ENCODE peak calls at places on chromosomes 5 and 9, in eight cellular contexts. One of them, this sample, is unnamed.

GRCh38 chr5:36733183-36733582 is 126.8 kb downstream of the SLC1A3 start:
- DNase-seq in lower lobe of right lung: no peak
- DNase-seq in psoas muscle: no peak
- DNase-seq in AG04450: no peak
- DNase-seq in WERI-Rb-1: no peak
- DNase-seq in heart left ventricle: no peak
- DNase-seq in epithelial cell of esophagus: peak
- DNase-seq in fibroblast of the aortic adventitia: no peak
- DNase-seq in this sample: no peak

GRCh38 chr5:137152616-137153015 is 346.5 kb downstream of the SPOCK1 start:
- DNase-seq in heart left ventricle: no peak
- DNase-seq in AG04450: no peak
- DNase-seq in WERI-Rb-1: peak
- DNase-seq in psoas muscle: no peak
- DNase-seq in lower lobe of right lung: no peak
- DNase-seq in fibroblast of the aortic adventitia: peak
- DNase-seq in epithelial cell of esophagus: no peak
- DNase-seq in this sample: no peak

GRCh38 chr5:446864-447263 is 3.9 kb downstream of the EXOC3 start:
- DNase-seq in psoas muscle: no peak
- DNase-seq in fibroblast of the aortic adventitia: peak
- DNase-seq in lower lobe of right lung: no peak
- DNase-seq in epithelial cell of esophagus: peak
- DNase-seq in AG04450: peak
- DNase-seq in WERI-Rb-1: peak
- DNase-seq in heart left ventricle: peak
- DNase-seq in this sample: no peak

GRCh38 chr5:107439832-107440231 is 230.9 kb downstream of the EFNA5 start:
- DNase-seq in psoas muscle: no peak
- DNase-seq in lower lobe of right lung: no peak
- DNase-seq in WERI-Rb-1: no peak
- DNase-seq in AG04450: no peak
- DNase-seq in fibroblast of the aortic adventitia: no peak
- DNase-seq in epithelial cell of esophagus: no peak
- DNase-seq in heart left ventricle: no peak
- DNase-seq in this sample: no peak

GRCh38 chr5:132776077-132776931 is 735 bp downstream of the SEPTIN8 start:
- DNase-seq in WERI-Rb-1: peak
- DNase-seq in heart left ventricle: peak
- DNase-seq in fibroblast of the aortic adventitia: peak
- DNase-seq in lower lobe of right lung: no peak
- DNase-seq in psoas muscle: peak
- DNase-seq in AG04450: no peak
- DNase-seq in epithelial cell of esophagus: peak
- DNase-seq in this sample: no peak

GRCh38 chr5:94415798-94416197 is 202.6 kb downstream of the KIAA0825 start:
- DNase-seq in lower lobe of right lung: no peak
- DNase-seq in fibroblast of the aortic adventitia: no peak
- DNase-seq in AG04450: no peak
- DNase-seq in heart left ventricle: no peak
- DNase-seq in psoas muscle: no peak
- DNase-seq in WERI-Rb-1: no peak
- DNase-seq in epithelial cell of esophagus: no peak
- DNase-seq in this sample: no peak

GRCh38 chr9:95083086-95083768 is 234.3 kb downstream of the FANCC start:
- DNase-seq in psoas muscle: no peak
- DNase-seq in heart left ventricle: peak
- DNase-seq in AG04450: no peak
- DNase-seq in fibroblast of the aortic adventitia: no peak
- DNase-seq in lower lobe of right lung: no peak
- DNase-seq in WERI-Rb-1: no peak
- DNase-seq in epithelial cell of esophagus: no peak
- DNase-seq in this sample: no peak

GRCh38 chr5:164203581-164204225 is 698.3 kb downstream of the MAT2B start:
- DNase-seq in heart left ventricle: no peak
- DNase-seq in fibroblast of the aortic adventitia: peak
- DNase-seq in lower lobe of right lung: no peak
- DNase-seq in psoas muscle: no peak
- DNase-seq in epithelial cell of esophagus: peak
- DNase-seq in WERI-Rb-1: no peak
- DNase-seq in AG04450: no peak
- DNase-seq in this sample: no peak

GRCh38 chr5:126975791-126976190 is 54.6 kb downstream of the MARCHF3 start:
- DNase-seq in psoas muscle: no peak
- DNase-seq in epithelial cell of esophagus: no peak
- DNase-seq in WERI-Rb-1: no peak
- DNase-seq in heart left ventricle: no peak
- DNase-seq in lower lobe of right lung: no peak
- DNase-seq in fibroblast of the aortic adventitia: no peak
- DNase-seq in AG04450: no peak
- DNase-seq in this sample: no peak

GRCh38 chr5:178432421-178433272 is 157.5 kb downstream of the COL23A1 start:
- DNase-seq in fibroblast of the aortic adventitia: no peak
- DNase-seq in epithelial cell of esophagus: no peak
- DNase-seq in heart left ventricle: no peak
- DNase-seq in WERI-Rb-1: no peak
- DNase-seq in AG04450: no peak
- DNase-seq in lower lobe of right lung: no peak
- DNase-seq in psoas muscle: no peak
- DNase-seq in this sample: no peak

GRCh38 chr5:61030163-61030482 is 85.1 kb downstream of the NDUFAF2 start:
- DNase-seq in epithelial cell of esophagus: peak
- DNase-seq in WERI-Rb-1: no peak
- DNase-seq in fibroblast of the aortic adventitia: peak
- DNase-seq in heart left ventricle: no peak
- DNase-seq in psoas muscle: no peak
- DNase-seq in lower lobe of right lung: no peak
- DNase-seq in AG04450: no peak
- DNase-seq in this sample: peak

GRCh38 chr5:2993301-2993700 is 241.8 kb upstream of the IRX2 start:
- DNase-seq in psoas muscle: no peak
- DNase-seq in heart left ventricle: no peak
- DNase-seq in fibroblast of the aortic adventitia: no peak
- DNase-seq in epithelial cell of esophagus: no peak
- DNase-seq in AG04450: no peak
- DNase-seq in lower lobe of right lung: no peak
- DNase-seq in WERI-Rb-1: no peak
- DNase-seq in this sample: no peak

GRCh38 chr5:149611327-149611726 is 30.0 kb downstream of the ARHGEF37 start:
- DNase-seq in psoas muscle: peak
- DNase-seq in fibroblast of the aortic adventitia: peak
- DNase-seq in epithelial cell of esophagus: no peak
- DNase-seq in lower lobe of right lung: no peak
- DNase-seq in AG04450: peak
- DNase-seq in heart left ventricle: peak
- DNase-seq in WERI-Rb-1: no peak
- DNase-seq in this sample: peak

GRCh38 chr9:130002320-130002719 is 40.7 kb downstream of the FNBP1 start:
- DNase-seq in heart left ventricle: no peak
- DNase-seq in fibroblast of the aortic adventitia: no peak
- DNase-seq in WERI-Rb-1: no peak
- DNase-seq in psoas muscle: no peak
- DNase-seq in AG04450: no peak
- DNase-seq in lower lobe of right lung: no peak
- DNase-seq in epithelial cell of esophagus: no peak
- DNase-seq in this sample: no peak

GRCh38 chr5:428219-428618 is 14.8 kb upstream of the EXOC3 start:
- DNase-seq in lower lobe of right lung: no peak
- DNase-seq in heart left ventricle: no peak
- DNase-seq in epithelial cell of esophagus: no peak
- DNase-seq in AG04450: no peak
- DNase-seq in WERI-Rb-1: no peak
- DNase-seq in psoas muscle: no peak
- DNase-seq in fibroblast of the aortic adventitia: no peak
- DNase-seq in this sample: no peak

GRCh38 chr5:2919310-2920018 is 168.0 kb upstream of the IRX2 start:
- DNase-seq in epithelial cell of esophagus: no peak
- DNase-seq in AG04450: no peak
- DNase-seq in lower lobe of right lung: no peak
- DNase-seq in heart left ventricle: no peak
- DNase-seq in psoas muscle: no peak
- DNase-seq in WERI-Rb-1: no peak
- DNase-seq in fibroblast of the aortic adventitia: no peak
- DNase-seq in this sample: no peak

GRCh38 chr9:63817622-63818518 is 1467.1 kb downstream of the FOXD4L5 start:
- DNase-seq in AG04450: no peak
- DNase-seq in WERI-Rb-1: peak
- DNase-seq in psoas muscle: peak
- DNase-seq in fibroblast of the aortic adventitia: peak
- DNase-seq in heart left ventricle: peak
- DNase-seq in lower lobe of right lung: peak
- DNase-seq in epithelial cell of esophagus: no peak
- DNase-seq in this sample: no peak
- H3K4me3 ChIP-seq in AG04450: peak
- H3K4me3 ChIP-seq in WERI-Rb-1: no peak
- H3K4me3 ChIP-seq in psoas muscle: no peak
- H3K4me3 ChIP-seq in fibroblast of the aortic adventitia: peak
- H3K4me3 ChIP-seq in heart left ventricle: peak
- H3K4me3 ChIP-seq in lower lobe of right lung: peak
- H3K4me3 ChIP-seq in epithelial cell of esophagus: peak
- H3K4me3 ChIP-seq in this sample: peak

GRCh38 chr9:109859447-109859846 is 79.4 kb downstream of the PALM2AKAP2 start:
- DNase-seq in psoas muscle: no peak
- DNase-seq in lower lobe of right lung: no peak
- DNase-seq in fibroblast of the aortic adventitia: no peak
- DNase-seq in heart left ventricle: no peak
- DNase-seq in AG04450: no peak
- DNase-seq in epithelial cell of esophagus: no peak
- DNase-seq in WERI-Rb-1: no peak
- DNase-seq in this sample: no peak
- TF ChIP-seq CTCF in psoas muscle: peak
- TF ChIP-seq CTCF in lower lobe of right lung: no peak
- TF ChIP-seq CTCF in fibroblast of the aortic adventitia: peak
- TF ChIP-seq CTCF in heart left ventricle: no peak
- TF ChIP-seq CTCF in AG04450: peak
- TF ChIP-seq CTCF in epithelial cell of esophagus: peak
- TF ChIP-seq CTCF in WERI-Rb-1: no peak
- TF ChIP-seq CTCF in this sample: peak

GRCh38 chr5:57725628-57726504 is 243.3 kb upstream of the ACTBL2 start:
- DNase-seq in epithelial cell of esophagus: no peak
- DNase-seq in WERI-Rb-1: no peak
- DNase-seq in psoas muscle: no peak
- DNase-seq in AG04450: no peak
- DNase-seq in lower lobe of right lung: no peak
- DNase-seq in fibroblast of the aortic adventitia: no peak
- DNase-seq in heart left ventricle: no peak
- DNase-seq in this sample: peak
- H3K4me3 ChIP-seq in epithelial cell of esophagus: no peak
- H3K4me3 ChIP-seq in WERI-Rb-1: no peak
- H3K4me3 ChIP-seq in psoas muscle: no peak
- H3K4me3 ChIP-seq in AG04450: no peak
- H3K4me3 ChIP-seq in lower lobe of right lung: no peak
- H3K4me3 ChIP-seq in fibroblast of the aortic adventitia: no peak
- H3K4me3 ChIP-seq in heart left ventricle: no peak
- H3K4me3 ChIP-seq in this sample: no peak

GRCh38 chr9:7578951-7579743 is 220.4 kb downstream of the DMAC1 start:
- DNase-seq in fibroblast of the aortic adventitia: no peak
- DNase-seq in WERI-Rb-1: no peak
- DNase-seq in heart left ventricle: no peak
- DNase-seq in lower lobe of right lung: no peak
- DNase-seq in psoas muscle: no peak
- DNase-seq in AG04450: no peak
- DNase-seq in epithelial cell of esophagus: no peak
- DNase-seq in this sample: no peak
- TF ChIP-seq CTCF in fibroblast of the aortic adventitia: no peak
- TF ChIP-seq CTCF in WERI-Rb-1: no peak
- TF ChIP-seq CTCF in heart left ventricle: no peak
- TF ChIP-seq CTCF in lower lobe of right lung: no peak
- TF ChIP-seq CTCF in psoas muscle: no peak
- TF ChIP-seq CTCF in AG04450: no peak
- TF ChIP-seq CTCF in epithelial cell of esophagus: no peak
- TF ChIP-seq CTCF in this sample: no peak